ENCODE peak calls at places on chromosomes 16 and 17, in seven cellular contexts. F is AG04450, D is Calu3, A is lung, Q is GM20000, K is BJ, W is cardiac muscle cell. O is an unnamed sample.

GRCh38 chr17:46115687-46116086 is 77.5 kb downstream of the KANSL1 start:
- DNase-seq in F (no peak), Q (no peak), A (no peak), D (no peak), W (no peak), K (no peak), O (no peak)

GRCh38 chr16:89316701-89317100 is 99.2 kb downstream of the ZNF778 start:
- DNase-seq in A (no peak), F (no peak), Q (no peak), W (no peak), K (no peak), D (no peak), O (no peak)

GRCh38 chr17:27455569-27455913 is 707 bp upstream of the KSR1 start:
- DNase-seq in K (no peak), A (no peak), F (no peak), D (no peak), Q (no peak), W (no peak), O (no peak)

GRCh38 chr17:11276486-11276885 is 35.5 kb downstream of the SHISA6 start:
- DNase-seq in F (no peak), W (no peak), D (no peak), Q (no peak), A (no peak), K (no peak), O (no peak)

GRCh38 chr17:45221997-45222272 is 250 bp downstream of the FMNL1 start:
- DNase-seq in F (no peak), K (no peak), Q (no peak), A (no peak), D (no peak), W (no peak), O (no peak)

GRCh38 chr17:4858880-4859260 is 25.7 kb downstream of the MINK1 start:
- DNase-seq in W (no peak), F (no peak), A (no peak), Q (no peak), D (peak; percentile 49), K (no peak), O (peak; percentile 34)

GRCh38 chr17:1493291-1493980 is 950 bp upstream of the MYO1C start:
- DNase-seq in A (peak; percentile 50), F (no peak), K (no peak), D (no peak), W (no peak), Q (no peak), O (no peak)

GRCh38 chr17:40298726-40299125 is 10.3 kb upstream of the RARA start:
- DNase-seq in W (no peak), Q (no peak), F (no peak), K (no peak), A (no peak), D (no peak), O (no peak)

GRCh38 chr16:83849434-83849833 is 41.7 kb downstream of the HSBP1 start:
- DNase-seq in D (no peak), K (no peak), F (no peak), W (no peak), Q (no peak), A (no peak), O (no peak)

GRCh38 chr16:68626557-68626956 is 18.6 kb upstream of the CDH3 start:
- DNase-seq in W (no peak), A (no peak), F (no peak), K (no peak), Q (no peak), D (no peak), O (no peak)

GRCh38 chr17:78112508-78113471 is 15.8 kb downstream of the TMC6 start:
- DNase-seq in K (no peak), W (peak; percentile 74), D (peak; percentile 89), A (peak; percentile 76), Q (peak; percentile 92), F (no peak), O (peak; percentile 66)

GRCh38 chr16:83005653-83006160 is 378.9 kb downstream of the CDH13 start:
- DNase-seq in K (no peak), D (no peak), A (no peak), F (no peak), Q (no peak), W (no peak), O (no peak)